ENCODE peak calls at places on chromosomes 3 and 15, in four cellular contexts. X, G, R and H are unnamed samples.

GRCh38 chr15:63402498-63403253 is 21.0 kb upstream of the CA12 start:
- DNase-seq in G (no peak), X (peak; percentile 23), R (peak; percentile 20), H (peak; percentile 12)

GRCh38 chr3:129470861-129471260 is 30.8 kb downstream of the IFT122 start:
- DNase-seq in G (no peak), X (no peak), R (no peak), H (no peak)

GRCh38 chr3:30167511-30168135 is 438.8 kb upstream of the TGFBR2 start:
- DNase-seq in G (no peak), R (no peak), X (no peak), H (no peak)

GRCh38 chr15:86044981-86045380 is 34.7 kb upstream of the AGBL1 start:
- DNase-seq in G (no peak), X (no peak), R (no peak), H (no peak)

GRCh38 chr3:100097919-100098896 is 16.1 kb downstream of the FILIP1L start:
- DNase-seq in G (no peak), X (peak; percentile 80), R (no peak), H (no peak)

GRCh38 chr3:55673764-55674163 is 186.7 kb upstream of the WNT5A start:
- DNase-seq in R (no peak), X (no peak), G (no peak), H (no peak)

GRCh38 chr15:69225355-69226027 is 65.1 kb downstream of the GLCE start:
- DNase-seq in G (no peak), R (no peak), X (peak; percentile 49), H (peak; percentile 18)

GRCh38 chr3:142808103-142808917 is 80.6 kb downstream of the PCOLCE2 start:
- DNase-seq in X (peak; percentile 5), G (no peak), R (no peak), H (no peak)

GRCh38 chr15:48996276-48996675 is 32.6 kb upstream of the SHC4 start:
- DNase-seq in G (no peak), X (no peak), R (no peak), H (no peak)

GRCh38 chr3:69385723-69386483 is at the start of gene FRMD4B:
- DNase-seq in X (peak; percentile 3), R (no peak), G (no peak), H (peak; percentile 55)

GRCh38 chr3:16103472-16103871 is 71.0 kb upstream of the GALNT15 start:
- DNase-seq in X (peak; percentile 1), G (no peak), R (no peak), H (no peak)

GRCh38 chr15:83312046-83312445 is 27.6 kb upstream of the BNC1 start:
- DNase-seq in R (no peak), X (no peak), G (no peak), H (no peak)

GRCh38 chr3:16350041-16350952 is 85.3 kb downstream of the OXNAD1 start:
- DNase-seq in R (no peak), X (no peak), G (no peak), H (no peak)

GRCh38 chr3:62935793-62936192 is 60.6 kb upstream of the CADPS start:
- DNase-seq in X (no peak), R (no peak), G (no peak), H (no peak)

GRCh38 chr15:66936115-66936863 is 129.1 kb upstream of the SMAD3 start:
- DNase-seq in R (no peak), X (no peak), G (no peak), H (no peak)

GRCh38 chr15:48695088-48695834 is 49.8 kb upstream of the FBN1 start:
- DNase-seq in X (no peak), G (no peak), R (no peak), H (no peak)

GRCh38 chr3:73056365-73057150 is 4.9 kb upstream of the EBLN2 start:
- DNase-seq in X (peak; percentile 50), G (no peak), R (no peak), H (peak; percentile 39)

GRCh38 chr15:98927057-98927456 is 80.5 kb downstream of the PGPEP1L start:
- DNase-seq in X (no peak), G (no peak), R (no peak), H (no peak)

GRCh38 chr3:13389378-13389777 is 30.7 kb downstream of the NUP210 start:
- DNase-seq in R (no peak), G (no peak), X (no peak), H (no peak)

GRCh38 chr3:38154625-38155255 is 10.6 kb upstream of the OXSR1 start:
- DNase-seq in G (no peak), X (no peak), R (no peak), H (no peak)

GRCh38 chr3:150970665-150971327 is 1.7 kb downstream of the CLRN1 start:
- DNase-seq in X (no peak), G (no peak), R (no peak), H (no peak)

GRCh38 chr3:78880588-78881461 is 887.0 kb downstream of the ROBO1 start:
- DNase-seq in G (no peak), R (no peak), X (no peak), H (no peak)

GRCh38 chr3:5017953-5018531 is 38.8 kb downstream of the BHLHE40 start:
- DNase-seq in R (peak; percentile 52), X (no peak), G (no peak), H (peak; percentile 50)
- TF ChIP-seq BHLHE40 in R (no peak), X (no peak), G (no peak), H (no peak)

GRCh38 chr3:126811530-126811929 is 107.5 kb downstream of the CHCHD6 start:
- DNase-seq in G (no peak), R (no peak), X (no peak), H (no peak)

DNA sequence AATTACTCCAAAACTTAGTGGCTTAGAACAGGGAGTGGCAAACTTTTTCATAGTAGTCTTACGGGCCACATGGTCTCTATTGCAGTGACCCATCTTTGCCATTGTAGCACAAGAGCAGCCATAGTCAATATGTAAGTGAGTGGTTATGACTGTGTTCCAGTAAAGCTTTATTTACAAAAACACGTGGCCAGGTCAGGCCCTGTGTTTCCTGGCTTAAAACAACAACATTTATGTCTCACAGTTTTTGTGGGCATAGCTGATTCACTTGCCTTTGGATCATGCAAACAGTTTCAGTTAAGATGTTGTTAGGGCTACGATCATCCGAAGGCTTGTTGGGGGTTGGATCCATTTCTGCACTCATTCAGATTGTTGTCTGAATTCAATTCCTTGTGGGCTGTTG is 103.8 kb downstream of the CHCHD6 start:
- DNase-seq in X (no peak), G (no peak), R (no peak), H (no peak)
- TF ChIP-seq FOXK2 in X (no peak), G (no peak), R (no peak), H (no peak)

DNA sequence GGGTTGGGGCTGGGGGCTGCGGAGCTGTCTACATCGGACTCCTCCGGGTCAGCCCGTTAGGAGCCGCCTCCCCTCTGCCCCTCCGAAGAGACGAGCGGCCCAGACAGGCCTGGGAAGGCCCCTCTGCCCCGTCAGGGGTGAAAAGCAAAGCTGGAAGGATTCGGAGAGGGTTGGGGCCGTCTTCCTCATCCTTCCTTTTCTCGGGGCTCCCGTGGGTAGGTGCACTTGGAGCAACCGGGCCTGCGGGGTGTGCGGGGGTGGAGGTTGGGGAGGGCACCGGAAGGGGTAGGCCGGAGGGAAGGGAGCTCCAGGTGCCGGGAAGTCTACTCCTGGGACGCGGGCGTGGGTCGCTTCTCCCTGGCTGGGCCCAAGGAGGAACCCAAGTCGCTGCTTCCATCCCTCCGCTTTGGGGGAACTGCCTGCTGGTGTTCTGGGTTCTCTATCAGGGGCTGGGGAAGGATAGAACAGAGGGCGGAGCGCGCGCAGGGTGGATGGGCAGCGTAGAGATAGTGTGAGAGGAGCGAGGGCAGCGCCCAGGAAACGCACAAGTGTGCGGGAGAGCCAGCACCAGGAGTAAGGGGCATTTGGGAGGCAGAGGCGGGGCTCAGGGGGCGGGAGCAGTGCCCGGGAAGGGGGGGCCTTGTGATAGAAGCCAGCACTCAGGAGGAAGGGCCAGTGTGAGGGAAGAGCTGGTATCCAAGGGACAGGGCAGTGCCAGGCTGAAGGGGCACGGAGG is 590 bp downstream of the POLR2H start:
- DNase-seq in G (no peak), X (no peak), R (peak; percentile 73), H (peak; percentile 34)
- TF ChIP-seq BHLHE40 in G (no peak), X (no peak), R (no peak), H (no peak)

GRCh38 chr15:40567111-40567510 is 2.0 kb upstream of the RPUSD2 start:
- DNase-seq in R (peak; percentile 24), X (peak; percentile 58), G (no peak), H (no peak)
- TF ChIP-seq FOXK2 in R (peak; percentile 41), X (no peak), G (no peak), H (no peak)

DNA sequence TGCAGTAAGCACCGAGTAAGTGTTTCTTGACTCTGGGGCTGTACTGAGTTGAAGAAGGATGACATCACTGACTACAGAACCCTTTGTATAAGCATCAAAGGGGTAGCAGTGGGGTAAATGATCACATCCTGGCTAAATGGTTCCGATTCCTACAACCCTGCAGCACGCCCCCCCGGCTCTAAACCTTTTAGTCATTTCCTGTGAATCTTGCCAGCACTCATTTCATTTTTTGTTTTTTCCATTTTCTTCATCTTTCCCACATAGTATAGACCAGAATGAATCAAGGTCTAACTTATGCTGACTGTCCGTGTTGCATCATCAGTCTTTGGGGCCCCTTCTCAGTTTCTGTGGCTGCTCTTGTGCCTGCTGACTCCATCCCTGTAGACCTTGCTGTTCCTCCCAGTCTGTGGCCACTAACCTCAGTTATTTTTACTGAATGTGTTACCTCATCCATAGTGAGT is 383.1 kb upstream of the TPRG1 start:
- DNase-seq in X (no peak), R (no peak), G (no peak), H (no peak)
- TF ChIP-seq BHLHE40 in X (no peak), R (no peak), G (no peak), H (no peak)

GRCh38 chr3:50269460-50269859 is 513 bp downstream of the SEMA3B start:
- DNase-seq in X (no peak), G (no peak), R (no peak), H (no peak)

GRCh38 chr3:50270422-50270831 is 1.5 kb downstream of the SEMA3B start:
- DNase-seq in X (no peak), R (no peak), G (no peak), H (no peak)

GRCh38 chr3:50270841-50271240 is 1.9 kb downstream of the SEMA3B start:
- DNase-seq in R (no peak), G (no peak), X (no peak), H (no peak)

GRCh38 chr3:50268703-50269451 is at the start of gene SEMA3B:
- DNase-seq in G (no peak), X (peak; percentile 71), R (no peak), H (no peak)

DNA sequence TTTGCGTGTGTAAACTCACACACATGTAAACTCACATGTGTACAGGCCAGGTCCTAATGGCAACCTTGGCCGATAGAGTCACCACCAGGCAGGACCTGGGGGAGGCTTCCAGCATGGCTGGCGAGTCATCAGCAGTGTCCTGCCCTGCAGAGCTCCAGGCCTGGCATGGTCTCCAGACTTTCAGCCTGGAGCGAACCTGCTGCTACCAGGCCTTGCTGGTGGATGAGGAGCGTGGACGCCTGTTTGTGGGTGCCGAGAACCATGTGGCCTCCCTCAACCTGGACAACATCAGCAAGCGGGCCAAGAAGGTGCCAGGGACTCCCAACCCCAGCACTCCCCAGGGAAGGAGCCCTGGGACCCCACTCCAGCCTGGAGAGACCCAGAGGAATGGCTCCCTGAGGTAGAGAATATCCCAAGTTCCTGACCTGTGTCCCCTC is 1.0 kb downstream of the SEMA3B start:
- DNase-seq in G (no peak), X (no peak), R (no peak), H (no peak)
- TF ChIP-seq FOXK2 in G (no peak), X (no peak), R (no peak), H (no peak)

GRCh38 chr3:111418388-111418787 is 123.6 kb upstream of the CD96 start:
- DNase-seq in R (no peak), G (no peak), X (no peak), H (no peak)
- TF ChIP-seq BHLHE40 in R (no peak), G (no peak), X (no peak), H (no peak)